ENCODE peak calls at places on chromosome 16, in four cellular contexts. T, Y, S and Q are unnamed samples. For H3K27me3, the result is how much of the 10 kb centered on the place peaks cover.

GRCh38 chr16:68790130-68790761 is 53.1 kb upstream of the TANGO6 start:
- DNase-seq in T (peak), Y (peak), S (no peak), Q (no peak)

GRCh38 chr16:2023098-2023925 is 3.4 kb upstream of the NHERF2 start:
- DNase-seq in T (peak), Y (peak), S (peak), Q (peak)

GRCh38 chr16:12589676-12590075 is 214.0 kb downstream of the CPPED1 start:
- DNase-seq in T (no peak), Y (no peak), S (no peak), Q (no peak)

GRCh38 chr16:10878644-10879498 is 1.9 kb downstream of the CIITA start:
- DNase-seq in T (peak), Y (peak), S (peak), Q (peak)

GRCh38 chr16:53945996-53946395 is 242.0 kb downstream of the FTO start:
- DNase-seq in T (peak), Y (peak), S (no peak), Q (no peak)

GRCh38 chr16:85385463-85386331 is 227.4 kb upstream of the GSE1 start:
- DNase-seq in T (no peak), Y (no peak), S (peak), Q (peak)

GRCh38 chr16:57185446-57185944 is 344 bp downstream of the PSME3IP1 start:
- DNase-seq in T (peak), Y (peak), S (peak), Q (peak)

GRCh38 chr16:67187175-67187900 is 2.6 kb downstream of the EXOC3L1 start:
- DNase-seq in T (no peak), Y (no peak), S (no peak), Q (no peak)

GRCh38 chr16:4847774-4848587 is 700 bp downstream of the UBN1 start:
- DNase-seq in T (peak), Y (peak), S (peak), Q (peak)

GRCh38 chr16:19700319-19700781 is 17.7 kb downstream of the KNOP1 start:
- DNase-seq in T (no peak), Y (peak), S (no peak), Q (peak)

GRCh38 chr16:21684199-21684598 is 20.4 kb downstream of the OTOA start:
- DNase-seq in T (no peak), Y (no peak), S (no peak), Q (no peak)

GRCh38 chr16:83231771-83232170 is 576.0 kb upstream of the HSBP1 start:
- DNase-seq in T (no peak), Y (no peak), S (no peak), Q (no peak)

GRCh38 chr16:52786105-52786504 is 239.2 kb upstream of the TOX3 start:
- DNase-seq in T (no peak), Y (no peak), S (no peak), Q (no peak)

GRCh38 chr16:17474572-17474971 is 3.8 kb upstream of the XYLT1 start:
- DNase-seq in T (no peak), Y (no peak), S (no peak), Q (no peak)

GRCh38 chr16:49748322-49748721 is 107.6 kb downstream of the ZNF423 start:
- DNase-seq in T (no peak), Y (no peak), S (no peak), Q (no peak)

GRCh38 chr16:25027781-25028180 is 12.6 kb upstream of the ARHGAP17 start:
- DNase-seq in T (no peak), Y (no peak), S (no peak), Q (no peak)

GRCh38 chr16:25031441-25032307 is 16.5 kb upstream of the ARHGAP17 start:
- DNase-seq in T (peak), Y (peak), S (peak), Q (peak)

GRCh38 chr16:25031132-25031440 is 15.9 kb upstream of the ARHGAP17 start:
- DNase-seq in T (no peak), Y (no peak), S (no peak), Q (no peak)

GRCh38 chr16:25033852-25034251 is 18.7 kb upstream of the ARHGAP17 start:
- DNase-seq in T (peak), Y (no peak), S (no peak), Q (no peak)

DNA sequence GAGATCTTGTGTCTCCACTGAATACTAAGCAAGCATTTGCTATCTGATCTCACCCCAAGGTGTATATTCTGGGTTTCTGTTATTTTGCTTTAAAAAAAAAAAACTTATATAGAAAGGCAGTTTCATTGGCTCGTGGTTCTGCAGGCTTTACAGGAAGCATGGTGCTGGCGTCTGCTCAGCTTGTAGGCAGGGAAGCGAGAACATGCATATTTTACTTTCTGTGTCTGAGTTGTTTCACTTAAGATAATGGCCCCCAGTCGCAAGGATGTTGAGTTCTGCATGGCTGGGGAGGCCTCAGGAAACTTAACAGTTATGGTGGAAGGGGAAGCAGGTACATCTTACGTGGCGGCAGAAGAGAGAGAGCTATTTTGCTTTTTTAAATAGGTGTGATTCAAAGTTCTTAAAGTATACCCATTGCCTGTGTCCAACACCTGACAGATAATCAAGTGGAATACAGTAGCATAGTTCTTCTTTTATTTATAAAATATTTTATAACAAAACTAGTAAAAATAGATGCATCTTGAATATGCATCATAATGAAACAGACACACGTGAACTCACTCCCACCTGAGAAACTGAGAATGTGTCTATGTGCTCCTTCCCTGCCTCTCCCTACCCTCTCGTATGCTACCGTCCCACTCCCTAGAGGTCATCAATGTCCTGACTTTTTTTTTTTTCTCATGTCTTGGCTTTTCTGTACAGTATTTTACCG is 15.4 kb upstream of the ARHGAP17 start:
- DNase-seq in T (no peak), Y (no peak), S (no peak), Q (no peak)
- H3K4me3 ChIP-seq in T (no peak), Y (peak), S (no peak), Q (peak)

GRCh38 chr16:88392616-88393015 is 9.9 kb downstream of the ZNF469 start:
- DNase-seq in T (no peak), Y (no peak), S (no peak), Q (no peak)
- H3K27me3 ChIP-seq in T (under half), Y (under half), S (under half), Q (under half)

DNA sequence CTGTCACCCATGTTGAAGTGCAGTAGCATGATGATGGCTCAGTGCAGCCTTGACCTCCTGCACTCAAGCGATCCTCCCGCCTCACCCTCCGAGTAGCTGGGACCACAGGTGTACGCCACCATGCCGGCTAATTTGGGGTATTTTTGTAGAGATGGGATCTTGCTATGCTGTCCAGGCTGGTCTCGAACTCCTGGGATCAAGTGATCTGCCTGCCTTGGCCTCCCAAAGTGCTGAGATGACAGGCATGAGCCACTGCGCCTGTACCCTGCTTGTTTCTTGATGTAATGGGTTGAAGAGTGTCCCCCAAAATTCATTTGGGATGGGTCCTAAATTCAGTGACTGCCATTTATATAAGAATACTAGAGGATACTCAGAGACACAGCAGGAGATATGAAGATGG is 57.2 kb downstream of the ABCC6 start:
- DNase-seq in T (no peak), Y (no peak), S (no peak), Q (no peak)
- H3K4me3 ChIP-seq in T (no peak), Y (no peak), S (no peak), Q (no peak)

GRCh38 chr16:31473300-31474052 is 1.5 kb downstream of the TGFB1I1 start:
- DNase-seq in T (no peak), Y (no peak), S (no peak), Q (no peak)

GRCh38 chr16:31474173-31474714 is 2.3 kb downstream of the TGFB1I1 start:
- DNase-seq in T (no peak), Y (no peak), S (no peak), Q (no peak)

GRCh38 chr16:31471241-31471874 is 594 bp upstream of the TGFB1I1 start:
- DNase-seq in T (no peak), Y (no peak), S (no peak), Q (no peak)

GRCh38 chr16:31471875-31472558 is at the start of gene TGFB1I1:
- DNase-seq in T (no peak), Y (peak), S (peak), Q (no peak)

GRCh38 chr16:31472559-31473203 is 729 bp downstream of the TGFB1I1 start:
- DNase-seq in T (peak), Y (peak), S (peak), Q (peak)
- H3K27me3 ChIP-seq in T (under half), Y (under half), S (under half), Q (under half)

GRCh38 chr16:14502932-14503741 is 126.9 kb downstream of the PARN start:
- DNase-seq in T (no peak), Y (peak), S (no peak), Q (no peak)
- H3K4me3 ChIP-seq in T (no peak), Y (peak), S (no peak), Q (no peak)

GRCh38 chr16:24001706-24002105 is 165.9 kb downstream of the PRKCB start:
- DNase-seq in T (no peak), Y (no peak), S (no peak), Q (no peak)
- H3K27me3 ChIP-seq in T (under half), Y (under half), S (under half), Q (under half)

DNA sequence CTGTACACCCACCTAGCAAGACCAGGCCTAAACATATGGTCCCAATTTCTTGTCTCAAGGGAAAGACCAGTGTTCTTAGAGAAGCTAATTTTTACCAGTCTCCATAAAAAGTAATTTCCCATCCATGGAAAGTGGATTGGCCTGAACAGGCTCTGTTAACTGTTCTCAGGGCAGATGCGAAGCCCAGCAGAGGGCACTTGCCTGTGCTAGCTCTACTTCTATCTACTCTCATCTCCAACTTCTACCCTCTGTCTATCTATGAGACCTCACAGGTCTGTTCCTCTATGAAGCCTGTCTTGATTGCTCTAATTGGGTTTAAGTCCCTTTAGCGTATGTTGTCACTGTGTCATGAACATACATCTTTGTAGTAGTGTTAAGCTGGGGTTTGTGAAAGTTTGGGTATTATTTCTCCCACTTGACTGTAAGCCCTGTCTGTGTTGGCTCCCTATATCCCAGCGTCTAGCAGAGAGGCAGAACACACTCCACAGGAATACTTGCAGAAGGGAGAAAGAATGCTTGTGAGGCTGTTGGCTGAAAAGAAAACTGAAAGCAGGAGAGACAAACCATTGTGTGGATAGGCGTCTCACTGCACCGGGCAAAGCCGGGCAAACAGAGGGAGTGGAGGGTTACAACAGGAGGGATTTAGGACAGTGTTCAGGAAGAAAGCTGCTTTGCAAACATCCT is 167.2 kb upstream of the MAF start:
- DNase-seq in T (no peak), Y (no peak), S (no peak), Q (peak)
- H3K4me3 ChIP-seq in T (no peak), Y (no peak), S (peak), Q (no peak)